ENCODE peak calls at places on chromosomes 6 and 20, in ten cellular contexts. One of them, this sample, is unnamed.

GRCh38 chr20:47440857-47441773 is 60.6 kb upstream of the NCOA3 start:
- DNase-seq in mammary epithelial cell: no peak
- DNase-seq in endothelial cell of umbilical vein: no peak
- DNase-seq in amniotic stem cell: no peak
- DNase-seq in posterior cingulate gyrus: no peak
- DNase-seq in GM10248: no peak
- DNase-seq in MV-4-11: no peak
- DNase-seq in neuronal stem cell: no peak
- DNase-seq in NCI-H345: no peak
- DNase-seq in activated CD4-positive, alpha-beta T cell treated with anti-CD3 and anti-CD28 coated beads for 24 hours: no peak
- DNase-seq in this sample: no peak

GRCh38 chr20:15895126-15895525 is 678.1 kb downstream of the KIF16B start:
- DNase-seq in mammary epithelial cell: peak; percentile 64
- DNase-seq in endothelial cell of umbilical vein: no peak
- DNase-seq in amniotic stem cell: no peak
- DNase-seq in posterior cingulate gyrus: no peak
- DNase-seq in GM10248: no peak
- DNase-seq in MV-4-11: no peak
- DNase-seq in neuronal stem cell: no peak
- DNase-seq in NCI-H345: no peak
- DNase-seq in activated CD4-positive, alpha-beta T cell treated with anti-CD3 and anti-CD28 coated beads for 24 hours: no peak
- DNase-seq in this sample: no peak

GRCh38 chr6:168927026-168927425 is 326.6 kb downstream of the THBS2 start:
- DNase-seq in mammary epithelial cell: no peak
- DNase-seq in endothelial cell of umbilical vein: no peak
- DNase-seq in amniotic stem cell: no peak
- DNase-seq in posterior cingulate gyrus: no peak
- DNase-seq in GM10248: no peak
- DNase-seq in MV-4-11: no peak
- DNase-seq in neuronal stem cell: no peak
- DNase-seq in NCI-H345: no peak
- DNase-seq in activated CD4-positive, alpha-beta T cell treated with anti-CD3 and anti-CD28 coated beads for 24 hours: no peak
- DNase-seq in this sample: no peak

GRCh38 chr20:7744411-7744810 is 195.8 kb downstream of the HAO1 start:
- DNase-seq in mammary epithelial cell: peak; percentile 78
- DNase-seq in endothelial cell of umbilical vein: no peak
- DNase-seq in amniotic stem cell: no peak
- DNase-seq in posterior cingulate gyrus: no peak
- DNase-seq in GM10248: no peak
- DNase-seq in MV-4-11: no peak
- DNase-seq in neuronal stem cell: no peak
- DNase-seq in NCI-H345: no peak
- DNase-seq in activated CD4-positive, alpha-beta T cell treated with anti-CD3 and anti-CD28 coated beads for 24 hours: no peak
- DNase-seq in this sample: no peak

GRCh38 chr6:39366875-39367618 is 44.5 kb upstream of the KCNK16 start:
- DNase-seq in mammary epithelial cell: no peak
- DNase-seq in endothelial cell of umbilical vein: no peak
- DNase-seq in amniotic stem cell: no peak
- DNase-seq in posterior cingulate gyrus: peak; percentile 90
- DNase-seq in GM10248: no peak
- DNase-seq in MV-4-11: no peak
- DNase-seq in neuronal stem cell: no peak
- DNase-seq in NCI-H345: no peak
- DNase-seq in activated CD4-positive, alpha-beta T cell treated with anti-CD3 and anti-CD28 coated beads for 24 hours: no peak
- DNase-seq in this sample: no peak

GRCh38 chr6:1418471-1419191 is 29.3 kb downstream of the FOXF2 start:
- DNase-seq in mammary epithelial cell: no peak
- DNase-seq in endothelial cell of umbilical vein: no peak
- DNase-seq in amniotic stem cell: no peak
- DNase-seq in posterior cingulate gyrus: no peak
- DNase-seq in GM10248: no peak
- DNase-seq in MV-4-11: peak; percentile 67
- DNase-seq in neuronal stem cell: no peak
- DNase-seq in NCI-H345: no peak
- DNase-seq in activated CD4-positive, alpha-beta T cell treated with anti-CD3 and anti-CD28 coated beads for 24 hours: no peak
- DNase-seq in this sample: no peak

GRCh38 chr6:44630125-44631028 is 242.9 kb downstream of the CDC5L start:
- DNase-seq in mammary epithelial cell: peak; percentile 33
- DNase-seq in endothelial cell of umbilical vein: peak; percentile 19
- DNase-seq in amniotic stem cell: no peak
- DNase-seq in posterior cingulate gyrus: peak; percentile 85
- DNase-seq in GM10248: peak; percentile 47
- DNase-seq in MV-4-11: peak; percentile 76
- DNase-seq in neuronal stem cell: peak; percentile 44
- DNase-seq in NCI-H345: peak; percentile 37
- DNase-seq in activated CD4-positive, alpha-beta T cell treated with anti-CD3 and anti-CD28 coated beads for 24 hours: no peak
- DNase-seq in this sample: peak; percentile 65

GRCh38 chr6:3314176-3314575 is 55.4 kb downstream of the PSMG4 start:
- DNase-seq in mammary epithelial cell: no peak
- DNase-seq in endothelial cell of umbilical vein: no peak
- DNase-seq in amniotic stem cell: no peak
- DNase-seq in posterior cingulate gyrus: peak; percentile 51
- DNase-seq in GM10248: no peak
- DNase-seq in MV-4-11: no peak
- DNase-seq in neuronal stem cell: no peak
- DNase-seq in NCI-H345: no peak
- DNase-seq in activated CD4-positive, alpha-beta T cell treated with anti-CD3 and anti-CD28 coated beads for 24 hours: no peak
- DNase-seq in this sample: no peak

GRCh38 chr6:324116-324728 is 31.9 kb downstream of the DUSP22 start:
- DNase-seq in mammary epithelial cell: no peak
- DNase-seq in endothelial cell of umbilical vein: no peak
- DNase-seq in amniotic stem cell: no peak
- DNase-seq in posterior cingulate gyrus: peak; percentile 74
- DNase-seq in GM10248: no peak
- DNase-seq in MV-4-11: no peak
- DNase-seq in neuronal stem cell: no peak
- DNase-seq in NCI-H345: no peak
- DNase-seq in activated CD4-positive, alpha-beta T cell treated with anti-CD3 and anti-CD28 coated beads for 24 hours: no peak
- DNase-seq in this sample: no peak

GRCh38 chr20:22746957-22747356 is 162.6 kb upstream of the FOXA2 start:
- DNase-seq in mammary epithelial cell: no peak
- DNase-seq in endothelial cell of umbilical vein: no peak
- DNase-seq in amniotic stem cell: no peak
- DNase-seq in posterior cingulate gyrus: no peak
- DNase-seq in GM10248: no peak
- DNase-seq in MV-4-11: no peak
- DNase-seq in neuronal stem cell: no peak
- DNase-seq in NCI-H345: no peak
- DNase-seq in activated CD4-positive, alpha-beta T cell treated with anti-CD3 and anti-CD28 coated beads for 24 hours: no peak
- DNase-seq in this sample: no peak

GRCh38 chr6:53579338-53579737 is 34.4 kb upstream of the GCLC start:
- DNase-seq in mammary epithelial cell: no peak
- DNase-seq in endothelial cell of umbilical vein: no peak
- DNase-seq in amniotic stem cell: no peak
- DNase-seq in posterior cingulate gyrus: no peak
- DNase-seq in GM10248: no peak
- DNase-seq in MV-4-11: no peak
- DNase-seq in neuronal stem cell: no peak
- DNase-seq in NCI-H345: no peak
- DNase-seq in activated CD4-positive, alpha-beta T cell treated with anti-CD3 and anti-CD28 coated beads for 24 hours: peak; percentile 30
- DNase-seq in this sample: no peak

GRCh38 chr20:7959484-7959883 is 19.2 kb upstream of the HAO1 start:
- DNase-seq in mammary epithelial cell: peak; percentile 4
- DNase-seq in endothelial cell of umbilical vein: no peak
- DNase-seq in amniotic stem cell: no peak
- DNase-seq in posterior cingulate gyrus: no peak
- DNase-seq in GM10248: no peak
- DNase-seq in MV-4-11: no peak
- DNase-seq in neuronal stem cell: no peak
- DNase-seq in NCI-H345: peak; percentile 56
- DNase-seq in activated CD4-positive, alpha-beta T cell treated with anti-CD3 and anti-CD28 coated beads for 24 hours: no peak
- DNase-seq in this sample: no peak

GRCh38 chr20:31715766-31716165 is 6.9 kb downstream of the BCL2L1 start:
- DNase-seq in mammary epithelial cell: no peak
- DNase-seq in endothelial cell of umbilical vein: no peak
- DNase-seq in amniotic stem cell: no peak
- DNase-seq in posterior cingulate gyrus: no peak
- DNase-seq in GM10248: no peak
- DNase-seq in MV-4-11: no peak
- DNase-seq in neuronal stem cell: no peak
- DNase-seq in NCI-H345: no peak
- DNase-seq in activated CD4-positive, alpha-beta T cell treated with anti-CD3 and anti-CD28 coated beads for 24 hours: no peak
- DNase-seq in this sample: no peak

GRCh38 chr20:38962044-38962897 is at the start of gene DHX35:
- DNase-seq in mammary epithelial cell: peak; percentile 95
- DNase-seq in endothelial cell of umbilical vein: peak; percentile 97
- DNase-seq in amniotic stem cell: peak; percentile 90
- DNase-seq in posterior cingulate gyrus: peak; percentile 99
- DNase-seq in GM10248: peak; percentile 100
- DNase-seq in MV-4-11: peak; percentile 93
- DNase-seq in neuronal stem cell: peak; percentile 96
- DNase-seq in NCI-H345: peak; percentile 100
- DNase-seq in activated CD4-positive, alpha-beta T cell treated with anti-CD3 and anti-CD28 coated beads for 24 hours: peak; percentile 97
- DNase-seq in this sample: peak; percentile 90

GRCh38 chr6:154106251-154106650 is 67.2 kb downstream of the OPRM1 start:
- DNase-seq in mammary epithelial cell: peak; percentile 17
- DNase-seq in endothelial cell of umbilical vein: no peak
- DNase-seq in amniotic stem cell: no peak
- DNase-seq in posterior cingulate gyrus: no peak
- DNase-seq in GM10248: no peak
- DNase-seq in MV-4-11: no peak
- DNase-seq in neuronal stem cell: no peak
- DNase-seq in NCI-H345: no peak
- DNase-seq in activated CD4-positive, alpha-beta T cell treated with anti-CD3 and anti-CD28 coated beads for 24 hours: no peak
- DNase-seq in this sample: no peak

GRCh38 chr6:98769546-98769945 is 64.8 kb upstream of the POU3F2 start:
- DNase-seq in mammary epithelial cell: peak; percentile 20
- DNase-seq in endothelial cell of umbilical vein: no peak
- DNase-seq in amniotic stem cell: no peak
- DNase-seq in posterior cingulate gyrus: no peak
- DNase-seq in GM10248: no peak
- DNase-seq in MV-4-11: no peak
- DNase-seq in neuronal stem cell: no peak
- DNase-seq in NCI-H345: peak; percentile 9
- DNase-seq in activated CD4-positive, alpha-beta T cell treated with anti-CD3 and anti-CD28 coated beads for 24 hours: no peak
- DNase-seq in this sample: no peak

GRCh38 chr6:96836579-96837137 is 619 bp downstream of the GPR63 start:
- DNase-seq in mammary epithelial cell: peak; percentile 24
- DNase-seq in endothelial cell of umbilical vein: peak; percentile 5
- DNase-seq in amniotic stem cell: no peak
- DNase-seq in posterior cingulate gyrus: no peak
- DNase-seq in GM10248: no peak
- DNase-seq in MV-4-11: no peak
- DNase-seq in neuronal stem cell: peak; percentile 12
- DNase-seq in NCI-H345: peak; percentile 44
- DNase-seq in activated CD4-positive, alpha-beta T cell treated with anti-CD3 and anti-CD28 coated beads for 24 hours: no peak
- DNase-seq in this sample: peak; percentile 42

GRCh38 chr20:4026093-4026601 is 10.8 kb upstream of the RNF24 start:
- DNase-seq in mammary epithelial cell: peak; percentile 69
- DNase-seq in endothelial cell of umbilical vein: peak; percentile 61
- DNase-seq in amniotic stem cell: peak; percentile 42
- DNase-seq in posterior cingulate gyrus: no peak
- DNase-seq in GM10248: no peak
- DNase-seq in MV-4-11: peak; percentile 46
- DNase-seq in neuronal stem cell: no peak
- DNase-seq in NCI-H345: no peak
- DNase-seq in activated CD4-positive, alpha-beta T cell treated with anti-CD3 and anti-CD28 coated beads for 24 hours: no peak
- DNase-seq in this sample: peak; percentile 77

GRCh38 chr6:36326351-36326995 is 10.2 kb downstream of the BNIP5 start:
- DNase-seq in mammary epithelial cell: no peak
- DNase-seq in endothelial cell of umbilical vein: no peak
- DNase-seq in amniotic stem cell: no peak
- DNase-seq in posterior cingulate gyrus: peak; percentile 84
- DNase-seq in GM10248: no peak
- DNase-seq in MV-4-11: no peak
- DNase-seq in neuronal stem cell: peak; percentile 26
- DNase-seq in NCI-H345: no peak
- DNase-seq in activated CD4-positive, alpha-beta T cell treated with anti-CD3 and anti-CD28 coated beads for 24 hours: no peak
- DNase-seq in this sample: no peak

GRCh38 chr6:14925627-14926026 is 320.2 kb upstream of the JARID2 start:
- DNase-seq in mammary epithelial cell: no peak
- DNase-seq in endothelial cell of umbilical vein: no peak
- DNase-seq in amniotic stem cell: no peak
- DNase-seq in posterior cingulate gyrus: no peak
- DNase-seq in GM10248: no peak
- DNase-seq in MV-4-11: no peak
- DNase-seq in neuronal stem cell: no peak
- DNase-seq in NCI-H345: no peak
- DNase-seq in activated CD4-positive, alpha-beta T cell treated with anti-CD3 and anti-CD28 coated beads for 24 hours: no peak
- DNase-seq in this sample: no peak

GRCh38 chr6:63975685-63976084 is 340.1 kb downstream of the PHF3 start:
- DNase-seq in mammary epithelial cell: no peak
- DNase-seq in endothelial cell of umbilical vein: no peak
- DNase-seq in amniotic stem cell: no peak
- DNase-seq in posterior cingulate gyrus: no peak
- DNase-seq in GM10248: no peak
- DNase-seq in MV-4-11: peak; percentile 55
- DNase-seq in neuronal stem cell: no peak
- DNase-seq in NCI-H345: no peak
- DNase-seq in activated CD4-positive, alpha-beta T cell treated with anti-CD3 and anti-CD28 coated beads for 24 hours: no peak
- DNase-seq in this sample: no peak

GRCh38 chr6:69386431-69386830 is 410.4 kb downstream of the LMBRD1 start:
- DNase-seq in mammary epithelial cell: no peak
- DNase-seq in endothelial cell of umbilical vein: no peak
- DNase-seq in amniotic stem cell: no peak
- DNase-seq in posterior cingulate gyrus: no peak
- DNase-seq in GM10248: no peak
- DNase-seq in MV-4-11: no peak
- DNase-seq in neuronal stem cell: no peak
- DNase-seq in NCI-H345: no peak
- DNase-seq in activated CD4-positive, alpha-beta T cell treated with anti-CD3 and anti-CD28 coated beads for 24 hours: no peak
- DNase-seq in this sample: no peak

GRCh38 chr20:17029698-17030097 is 197.1 kb upstream of the PCSK2 start:
- DNase-seq in mammary epithelial cell: no peak
- DNase-seq in endothelial cell of umbilical vein: no peak
- DNase-seq in amniotic stem cell: no peak
- DNase-seq in posterior cingulate gyrus: no peak
- DNase-seq in GM10248: no peak
- DNase-seq in MV-4-11: no peak
- DNase-seq in neuronal stem cell: no peak
- DNase-seq in NCI-H345: no peak
- DNase-seq in activated CD4-positive, alpha-beta T cell treated with anti-CD3 and anti-CD28 coated beads for 24 hours: no peak
- DNase-seq in this sample: no peak

GRCh38 chr6:72826744-72827438 is 205.0 kb downstream of the KCNQ5 start:
- DNase-seq in mammary epithelial cell: peak; percentile 91
- DNase-seq in endothelial cell of umbilical vein: no peak
- DNase-seq in amniotic stem cell: no peak
- DNase-seq in posterior cingulate gyrus: no peak
- DNase-seq in GM10248: no peak
- DNase-seq in MV-4-11: no peak
- DNase-seq in neuronal stem cell: no peak
- DNase-seq in NCI-H345: no peak
- DNase-seq in activated CD4-positive, alpha-beta T cell treated with anti-CD3 and anti-CD28 coated beads for 24 hours: no peak
- DNase-seq in this sample: no peak

GRCh38 chr20:17109307-17109706 is 117.5 kb upstream of the PCSK2 start:
- DNase-seq in mammary epithelial cell: no peak
- DNase-seq in endothelial cell of umbilical vein: no peak
- DNase-seq in amniotic stem cell: no peak
- DNase-seq in posterior cingulate gyrus: no peak
- DNase-seq in GM10248: no peak
- DNase-seq in MV-4-11: no peak
- DNase-seq in neuronal stem cell: no peak
- DNase-seq in NCI-H345: peak; percentile 31
- DNase-seq in activated CD4-positive, alpha-beta T cell treated with anti-CD3 and anti-CD28 coated beads for 24 hours: no peak
- DNase-seq in this sample: no peak

GRCh38 chr20:47041500-47041899 is 146.9 kb downstream of the EYA2 start:
- DNase-seq in mammary epithelial cell: no peak
- DNase-seq in endothelial cell of umbilical vein: no peak
- DNase-seq in amniotic stem cell: no peak
- DNase-seq in posterior cingulate gyrus: no peak
- DNase-seq in GM10248: no peak
- DNase-seq in MV-4-11: no peak
- DNase-seq in neuronal stem cell: no peak
- DNase-seq in NCI-H345: no peak
- DNase-seq in activated CD4-positive, alpha-beta T cell treated with anti-CD3 and anti-CD28 coated beads for 24 hours: no peak
- DNase-seq in this sample: no peak

GRCh38 chr6:43941174-43941573 is 171.2 kb downstream of the VEGFA start:
- DNase-seq in mammary epithelial cell: no peak
- DNase-seq in endothelial cell of umbilical vein: no peak
- DNase-seq in amniotic stem cell: no peak
- DNase-seq in posterior cingulate gyrus: no peak
- DNase-seq in GM10248: no peak
- DNase-seq in MV-4-11: no peak
- DNase-seq in neuronal stem cell: no peak
- DNase-seq in NCI-H345: no peak
- DNase-seq in activated CD4-positive, alpha-beta T cell treated with anti-CD3 and anti-CD28 coated beads for 24 hours: no peak
- DNase-seq in this sample: no peak

GRCh38 chr6:33927551-33927950 is 123.7 kb upstream of the MLN start:
- DNase-seq in mammary epithelial cell: peak; percentile 29
- DNase-seq in endothelial cell of umbilical vein: no peak
- DNase-seq in amniotic stem cell: no peak
- DNase-seq in posterior cingulate gyrus: peak; percentile 84
- DNase-seq in GM10248: no peak
- DNase-seq in MV-4-11: peak; percentile 45
- DNase-seq in neuronal stem cell: no peak
- DNase-seq in NCI-H345: no peak
- DNase-seq in activated CD4-positive, alpha-beta T cell treated with anti-CD3 and anti-CD28 coated beads for 24 hours: no peak
- DNase-seq in this sample: no peak

This sample was measured in Kasumi-1.